ENCODE peak calls at places on chromosomes 3 and 15, in six cellular contexts. G, Z, F, L, M and O are unnamed samples.

GRCh38 chr3:50324351-50325144 is 2.0 kb upstream of the HYAL2 start:
- DNase-seq in G (peak), Z (peak), F (peak), L (peak), M (peak), O (peak)

GRCh38 chr3:73508330-73508954 is 116.3 kb downstream of the PDZRN3 start:
- DNase-seq in G (peak), Z (no peak), F (peak), L (no peak), M (peak), O (no peak)

GRCh38 chr3:172836390-172836997 is 86.0 kb downstream of the ECT2 start:
- DNase-seq in G (peak), Z (no peak), F (peak), L (no peak), M (peak), O (peak)

GRCh38 chr3:13227315-13228165 is 154.3 kb upstream of the IQSEC1 start:
- DNase-seq in G (no peak), Z (peak), F (no peak), L (no peak), M (no peak), O (no peak)

GRCh38 chr15:89539027-89539426 is 36.2 kb upstream of the TICRR start:
- DNase-seq in G (no peak), Z (no peak), F (no peak), L (no peak), M (no peak), O (no peak)

GRCh38 chr15:40942337-40942854 is 10.9 kb upstream of the CHAC1 start:
- DNase-seq in G (no peak), Z (peak), F (no peak), L (no peak), M (peak), O (no peak)

GRCh38 chr15:70589221-70589620 is 174.1 kb downstream of the UACA start:
- DNase-seq in G (peak), Z (no peak), F (no peak), L (peak), M (no peak), O (no peak)

GRCh38 chr3:116702370-116702769 is 7.2 kb upstream of the TUSC7 start:
- DNase-seq in G (no peak), Z (no peak), F (no peak), L (no peak), M (no peak), O (no peak)

GRCh38 chr3:26712211-26713026 is 89.8 kb downstream of the LRRC3B start:
- DNase-seq in G (peak), Z (no peak), F (peak), L (no peak), M (peak), O (no peak)

GRCh38 chr3:184752361-184752760 is 40.5 kb upstream of the MAGEF1 start:
- DNase-seq in G (no peak), Z (no peak), F (no peak), L (no peak), M (no peak), O (no peak)

GRCh38 chr15:80036067-80036466 is 23.4 kb upstream of the ZFAND6 start:
- DNase-seq in G (no peak), Z (no peak), F (no peak), L (no peak), M (no peak), O (no peak)

GRCh38 chr3:114411292-114411691 is 117.5 kb downstream of the TIGIT start:
- DNase-seq in G (no peak), Z (no peak), F (no peak), L (no peak), M (no peak), O (no peak)

GRCh38 chr3:99852851-99853250 is 35.2 kb downstream of the CMSS1 start:
- DNase-seq in G (no peak), Z (no peak), F (no peak), L (no peak), M (no peak), O (no peak)

GRCh38 chr3:195760345-195760983 is 39.7 kb downstream of the MUC20 start:
- DNase-seq in G (no peak), Z (peak), F (no peak), L (no peak), M (no peak), O (no peak)

GRCh38 chr3:126517986-126518778 is 609 bp upstream of the UROC1 start:
- DNase-seq in G (no peak), Z (peak), F (no peak), L (no peak), M (no peak), O (no peak)

GRCh38 chr15:69609176-69609575 is 156.6 kb downstream of the RPLP1 start:
- DNase-seq in G (no peak), Z (no peak), F (peak), L (no peak), M (peak), O (peak)

GRCh38 chr3:632571-633170 is 436.1 kb downstream of the CHL1 start:
- DNase-seq in G (peak), Z (no peak), F (peak), L (peak), M (peak), O (no peak)